ENCODE peak calls at places on chromosomes 6 and 20, in five cellular contexts. U is colonic mucosa, N is IMR-90, Y is fibroblast of lung, H is SK-N-SH. B is an unnamed sample.

GRCh38 chr20:9068232-9068781 is 580 bp upstream of the PLCB4 start:
- DNase-seq in U (peak), N (peak), Y (no peak), H (peak), B (peak)

GRCh38 chr6:19035454-19035853 is 648.3 kb downstream of the RNF144B start:
- DNase-seq in U (no peak), N (no peak), Y (no peak), H (no peak), B (no peak)

GRCh38 chr20:11469795-11470495 is 447.7 kb upstream of the BTBD3 start:
- DNase-seq in U (no peak), N (no peak), Y (no peak), H (no peak), B (no peak)

GRCh38 chr20:6265204-6265904 is 142.5 kb upstream of the FERMT1 start:
- DNase-seq in U (no peak), N (peak), Y (peak), H (peak), B (peak)

GRCh38 chr6:76992553-76992952 is 470.7 kb downstream of the HTR1B start:
- DNase-seq in U (no peak), N (no peak), Y (no peak), H (no peak), B (no peak)

GRCh38 chr6:107870379-107870778 is 46.3 kb upstream of the SCML4 start:
- DNase-seq in U (no peak), N (peak), Y (peak), H (no peak), B (no peak)

GRCh38 chr6:56727097-56727845 is 84.6 kb upstream of the DST start:
- DNase-seq in U (no peak), N (no peak), Y (no peak), H (no peak), B (no peak)

GRCh38 chr20:14337400-14338171 is at the start of gene FLRT3:
- DNase-seq in U (peak), N (peak), Y (peak), H (peak), B (peak)

GRCh38 chr6:56432194-56432593 is 184.8 kb upstream of the COL21A1 start:
- DNase-seq in U (no peak), N (no peak), Y (no peak), H (no peak), B (no peak)

GRCh38 chr6:105484238-105485161 is 81.6 kb upstream of the PREP start:
- DNase-seq in U (no peak), N (peak), Y (peak), H (peak), B (peak)

GRCh38 chr6:154792761-154793160 is 59.5 kb downstream of the SCAF8 start:
- DNase-seq in U (no peak), N (peak), Y (no peak), H (no peak), B (no peak)

GRCh38 chr6:149342525-149342924 is 25.0 kb downstream of the TAB2 start:
- DNase-seq in U (no peak), N (no peak), Y (no peak), H (no peak), B (no peak)

GRCh38 chr20:23937303-23938117 is 51.1 kb downstream of the GGTLC1 start:
- DNase-seq in U (peak), N (peak), Y (peak), H (peak), B (peak)

GRCh38 chr6:148110925-148111324 is 231.7 kb upstream of the SASH1 start:
- DNase-seq in U (no peak), N (no peak), Y (no peak), H (no peak), B (no peak)

GRCh38 chr20:40769677-40770285 is 80.7 kb upstream of the MAFB start:
- DNase-seq in U (no peak), N (no peak), Y (no peak), H (no peak), B (no peak)

GRCh38 chr20:19785886-19786285 is 27.8 kb downstream of the RIN2 start:
- DNase-seq in U (no peak), N (peak), Y (peak), H (no peak), B (no peak)

GRCh38 chr6:20826378-20826777 is 292.1 kb downstream of the CDKAL1 start:
- DNase-seq in U (no peak), N (peak), Y (peak), H (no peak), B (no peak)

GRCh38 chr6:42783177-42783875 is 1.5 kb downstream of the BICRAL start:
- DNase-seq in U (peak), N (peak), Y (peak), H (peak), B (peak)

GRCh38 chr6:105452924-105453756 is 50.3 kb upstream of the PREP start:
- DNase-seq in U (no peak), N (no peak), Y (no peak), H (no peak), B (no peak)

GRCh38 chr20:48350291-48350988 is 477.4 kb downstream of the PREX1 start:
- DNase-seq in U (no peak), N (no peak), Y (no peak), H (peak), B (peak)

GRCh38 chr6:162237331-162237730 is 490.2 kb downstream of the PRKN start:
- DNase-seq in U (no peak), N (no peak), Y (no peak), H (no peak), B (no peak)

GRCh38 chr20:14235355-14235754 is 102.1 kb downstream of the FLRT3 start:
- DNase-seq in U (no peak), N (peak), Y (peak), H (no peak), B (no peak)

GRCh38 chr6:45388328-45388727 is 10.6 kb upstream of the SUPT3H start:
- DNase-seq in U (no peak), N (peak), Y (peak), H (no peak), B (no peak)

GRCh38 chr6:134097114-134097707 is 44.8 kb upstream of the SLC2A12 start:
- DNase-seq in U (peak), N (peak), Y (peak), H (peak), B (peak)

GRCh38 chr6:89311853-89312531 is 3.1 kb downstream of the GABRR2 start:
- DNase-seq in U (peak), N (peak), Y (peak), H (no peak), B (peak)

GRCh38 chr6:132391391-132392291 is 9.6 kb downstream of the MOXD1 start:
- DNase-seq in U (peak), N (peak), Y (peak), H (no peak), B (peak)

GRCh38 chr6:2877960-2878359 is 25.1 kb downstream of the SERPINB9 start:
- DNase-seq in U (no peak), N (no peak), Y (no peak), H (no peak), B (no peak)

GRCh38 chr6:183668-184067 is 108.6 kb upstream of the DUSP22 start:
- DNase-seq in U (no peak), N (no peak), Y (no peak), H (no peak), B (no peak)

GRCh38 chr20:62523473-62524203 is 47.8 kb upstream of the GATA5 start:
- DNase-seq in U (no peak), N (no peak), Y (no peak), H (peak), B (peak)

GRCh38 chr6:6420097-6420496 is 99.6 kb upstream of the F13A1 start:
- DNase-seq in U (no peak), N (no peak), Y (no peak), H (no peak), B (no peak)

GRCh38 chr20:58361549-58361948 is 27.5 kb upstream of the VAPB start:
- DNase-seq in U (no peak), N (peak), Y (peak), H (no peak), B (no peak)

GRCh38 chr6:53347250-53347920 is 1.4 kb downstream of the ELOVL5 start:
- DNase-seq in U (peak), N (peak), Y (peak), H (no peak), B (no peak)

GRCh38 chr6:28785962-28786679 is 137.7 kb downstream of the TRIM27 start:
- DNase-seq in U (no peak), N (no peak), Y (no peak), H (no peak), B (no peak)

GRCh38 chr6:28776269-28777146 is 147.3 kb downstream of the TRIM27 start:
- DNase-seq in U (no peak), N (no peak), Y (no peak), H (no peak), B (peak)

GRCh38 chr6:28777147-28777461 is 146.7 kb downstream of the TRIM27 start:
- DNase-seq in U (no peak), N (no peak), Y (no peak), H (no peak), B (no peak)

GRCh38 chr6:28782113-28782673 is 141.6 kb downstream of the TRIM27 start:
- DNase-seq in U (no peak), N (no peak), Y (no peak), H (no peak), B (no peak)
- H3K9ac ChIP-seq in U (no peak), N (no peak), Y (no peak), H (no peak), B (no peak)

GRCh38 chr6:33744895-33745546 is 1.7 kb downstream of the IP6K3 start:
- DNase-seq in U (peak), N (no peak), Y (no peak), H (no peak), B (peak)
- H3K4me3 ChIP-seq in U (no peak), N (no peak), Y (peak), H (no peak), B (no peak)

GRCh38 chr20:26276811-26277210 is 580.2 kb upstream of the ZNF337 start:
- DNase-seq in U (no peak), N (no peak), Y (no peak), H (peak), B (peak)
- TF ChIP-seq CTCF in U (no peak), N (peak), Y (no peak), H (no peak), B (no peak)

GRCh38 chr6:16332175-16332542 is 93.8 kb downstream of the GMPR start:
- DNase-seq in U (peak), N (peak), Y (peak), H (peak), B (peak)
- H3K9ac ChIP-seq in U (no peak), N (peak), Y (no peak), H (no peak), B (no peak)

DNA sequence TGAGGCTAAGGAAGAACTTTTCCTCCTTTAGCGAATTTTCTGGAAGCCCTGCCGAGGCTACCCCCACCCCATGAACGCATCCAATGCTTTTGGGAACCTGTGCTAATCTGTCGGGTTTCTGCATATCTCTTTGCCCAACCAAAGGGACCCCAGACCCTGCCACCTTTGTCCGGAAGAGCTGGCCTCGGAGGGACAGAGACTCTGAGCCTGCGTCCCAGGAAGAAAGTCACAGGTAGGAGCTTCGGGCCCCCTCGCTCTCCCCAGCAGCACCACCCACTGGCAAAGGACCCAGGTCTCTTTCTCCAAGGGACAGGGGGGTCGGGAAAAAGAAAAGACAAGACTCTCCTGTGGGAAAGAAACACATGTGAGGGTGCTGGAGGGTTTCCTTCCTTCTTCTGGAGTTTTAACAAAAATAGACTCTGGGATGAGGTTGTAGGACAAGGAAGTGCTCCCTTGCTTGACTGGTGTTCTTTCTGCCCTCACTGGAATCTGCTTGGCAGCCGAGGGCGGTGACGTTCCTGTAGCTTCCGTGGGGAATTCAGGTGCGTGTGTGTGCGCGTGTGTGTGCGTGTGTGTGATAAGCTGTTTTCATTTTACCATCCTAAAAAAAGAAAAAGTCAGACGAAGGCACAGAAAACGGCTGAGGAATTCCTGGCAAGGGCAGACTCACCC is 16.3 kb upstream of the FOXC1 start:
- DNase-seq in U (no peak), N (no peak), Y (no peak), H (peak), B (no peak)
- H3K4me3 ChIP-seq in U (no peak), N (no peak), Y (no peak), H (no peak), B (no peak)

DNA sequence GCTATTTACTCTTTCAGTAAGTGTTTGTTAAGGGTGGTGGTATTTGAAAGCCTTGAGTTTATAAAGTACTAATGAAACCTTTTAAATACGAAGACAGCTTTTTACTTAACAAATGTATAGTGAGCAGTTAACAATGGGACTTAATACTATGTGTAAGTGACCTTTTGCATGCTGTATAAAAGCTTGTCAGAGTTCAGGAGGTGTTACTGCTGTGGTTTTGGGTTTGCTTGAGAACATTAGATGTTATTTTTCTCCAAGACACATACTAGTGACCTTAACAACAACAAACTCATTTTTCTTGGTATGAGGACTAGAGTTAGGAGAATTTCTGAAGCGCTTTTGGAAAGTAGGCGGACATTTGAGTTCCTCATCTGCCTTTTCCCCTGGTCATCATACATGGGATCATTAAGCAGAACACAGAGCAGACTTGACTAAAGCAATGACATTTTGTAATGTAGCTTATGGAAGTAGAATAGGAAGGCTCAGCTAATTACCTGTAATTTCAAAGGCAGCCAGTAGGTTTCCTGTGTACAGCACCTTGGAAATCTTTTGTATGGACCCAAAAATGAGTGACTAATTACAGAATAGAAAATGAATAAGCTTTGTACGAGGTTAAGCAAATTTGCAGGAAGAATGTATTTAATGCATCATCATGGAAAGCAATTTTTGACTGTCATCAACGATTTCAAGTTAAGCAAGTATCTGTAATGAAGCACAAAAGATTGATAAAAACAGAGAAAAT is 14.1 kb downstream of the CDYL start:
- DNase-seq in U (no peak), N (no peak), Y (no peak), H (no peak), B (no peak)
- TF ChIP-seq CTCF in U (no peak), N (peak), Y (no peak), H (peak), B (peak)

DNA sequence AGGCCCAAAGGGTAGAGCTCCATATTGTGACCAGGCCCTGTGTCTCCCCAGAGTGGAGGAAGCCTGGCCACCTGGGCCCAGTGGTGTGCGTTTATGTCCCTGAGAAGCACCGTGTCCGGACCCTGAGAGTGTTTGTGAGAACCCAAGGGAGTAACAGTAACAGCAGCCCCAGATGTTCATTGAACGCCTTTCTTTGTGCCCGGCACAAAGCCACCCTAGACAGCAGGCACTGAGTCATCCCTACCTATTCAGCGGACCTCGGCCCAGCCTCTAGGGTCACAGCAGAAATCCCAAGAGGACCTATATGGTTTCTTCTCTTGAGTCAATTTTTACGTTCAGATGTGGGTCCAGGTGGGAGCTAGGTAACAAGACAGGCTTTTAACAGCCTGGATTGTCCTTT is 24.5 kb downstream of the BCAS4 start:
- DNase-seq in U (no peak), N (no peak), Y (no peak), H (no peak), B (no peak)
- H3K9ac ChIP-seq in U (no peak), N (no peak), Y (no peak), H (no peak), B (no peak)

B was measured in neural progenitor cell.